ENCODE peak calls at places on chromosomes 5 and 9, in four cellular contexts. V is CD4-positive, alpha-beta T cell; X is body of pancreas; Y is gastrocnemius medialis. I is an unnamed sample.

GRCh38 chr9:126646162-126646561 is 32.4 kb downstream of the LMX1B start:
- DNase-seq in V (no peak), X (no peak), Y (no peak), I (no peak)

GRCh38 chr5:107248065-107248695 is 422.6 kb downstream of the EFNA5 start:
- DNase-seq in V (no peak), X (peak; percentile 77), Y (peak; percentile 64), I (no peak)

GRCh38 chr9:137797206-137798120 is 80.1 kb upstream of the CACNA1B start:
- DNase-seq in V (no peak), X (peak; percentile 80), Y (no peak), I (no peak)

GRCh38 chr5:6713274-6714181 is at the start of gene TENT4A:
- DNase-seq in V (no peak), X (peak; percentile 48), Y (no peak), I (peak; percentile 98)

GRCh38 chr5:1726956-1727355 is 72.7 kb downstream of the MRPL36 start:
- DNase-seq in V (no peak), X (no peak), Y (no peak), I (no peak)

GRCh38 chr9:91395553-91396470 is 27.8 kb downstream of the NFIL3 start:
- DNase-seq in V (no peak), X (no peak), Y (no peak), I (no peak)

GRCh38 chr5:180233729-180234128 is 24.7 kb upstream of the RASGEF1C start:
- DNase-seq in V (no peak), X (no peak), Y (no peak), I (no peak)

GRCh38 chr5:142798099-142798768 is 28.1 kb downstream of the ARHGAP26 start:
- DNase-seq in V (no peak), X (no peak), Y (peak; percentile 34), I (no peak)

GRCh38 chr5:69331528-69332445 is 814 bp downstream of the CCDC125 start:
- DNase-seq in V (no peak), X (peak; percentile 37), Y (no peak), I (no peak)

GRCh38 chr5:144189800-144190429 is 19.2 kb downstream of the KCTD16 start:
- DNase-seq in V (peak; percentile 48), X (no peak), Y (no peak), I (peak; percentile 53)

GRCh38 chr5:174910245-174910737 is 185.9 kb downstream of the MSX2 start:
- DNase-seq in V (peak; percentile 15), X (peak; percentile 72), Y (peak; percentile 32), I (no peak)

GRCh38 chr9:110066929-110067716 is 140.8 kb downstream of the C9orf152 start:
- DNase-seq in V (no peak), X (no peak), Y (no peak), I (no peak)

GRCh38 chr9:23701291-23701690 is 124.7 kb downstream of the ELAVL2 start:
- DNase-seq in V (no peak), X (no peak), Y (no peak), I (no peak)

GRCh38 chr5:172106511-172107356 is 81.3 kb downstream of the STK10 start:
- DNase-seq in V (peak; percentile 67), X (peak; percentile 71), Y (no peak), I (peak; percentile 70)

GRCh38 chr5:125913200-125913599 is 510.0 kb upstream of the GRAMD2B start:
- DNase-seq in V (no peak), X (no peak), Y (no peak), I (no peak)

GRCh38 chr9:121811751-121812150 is 160.3 kb downstream of the DAB2IP start:
- DNase-seq in V (no peak), X (no peak), Y (no peak), I (no peak)

GRCh38 chr5:167916706-167917105 is 374.7 kb upstream of the WWC1 start:
- DNase-seq in V (no peak), X (peak; percentile 6), Y (peak; percentile 16), I (no peak)

GRCh38 chr5:52360985-52361384 is 426.7 kb upstream of the ITGA1 start:
- DNase-seq in V (no peak), X (no peak), Y (no peak), I (no peak)

GRCh38 chr9:35575478-35575877 is 29.6 kb upstream of the TESK1 start:
- DNase-seq in V (no peak), X (no peak), Y (no peak), I (no peak)

GRCh38 chr9:136202449-136203405 is 2.2 kb downstream of the LHX3 start:
- DNase-seq in V (no peak), X (no peak), Y (no peak), I (no peak)

GRCh38 chr5:150647275-150648251 is 7.1 kb downstream of the SYNPO start:
- DNase-seq in V (no peak), X (peak; percentile 51), Y (peak; percentile 94), I (no peak)

GRCh38 chr9:12735669-12736068 is 39.2 kb upstream of the LURAP1L start:
- DNase-seq in V (no peak), X (no peak), Y (no peak), I (no peak)

GRCh38 chr5:122500245-122501086 is 188.4 kb downstream of the SNCAIP start:
- DNase-seq in V (no peak), X (peak; percentile 15), Y (no peak), I (no peak)

GRCh38 chr9:106994463-106994862 is 131.5 kb downstream of the ZNF462 start:
- DNase-seq in V (no peak), X (no peak), Y (no peak), I (no peak)

GRCh38 chr5:9059920-9060691 is 485.8 kb downstream of the SEMA5A start:
- DNase-seq in V (no peak), X (no peak), Y (no peak), I (no peak)

GRCh38 chr9:89536618-89537017 is 38.7 kb upstream of the SEMA4D start:
- DNase-seq in V (no peak), X (no peak), Y (no peak), I (no peak)

GRCh38 chr5:151863566-151863965 is 61.1 kb downstream of the GLRA1 start:
- DNase-seq in V (no peak), X (no peak), Y (no peak), I (no peak)

GRCh38 chr5:77987331-77987730 is 211.2 kb upstream of the TBCA start:
- DNase-seq in V (no peak), X (no peak), Y (no peak), I (no peak)

GRCh38 chr5:134088291-134088690 is 26.2 kb upstream of the TCF7 start:
- DNase-seq in V (no peak), X (no peak), Y (no peak), I (no peak)

GRCh38 chr9:134684375-134684723 is 42.7 kb downstream of the COL5A1 start:
- DNase-seq in V (no peak), X (no peak), Y (no peak), I (no peak)

GRCh38 chr9:114491430-114492003 is 13.8 kb downstream of the WHRN start:
- DNase-seq in V (no peak), X (no peak), Y (no peak), I (no peak)

GRCh38 chr5:56588636-56589485 is 226.5 kb upstream of the MAP3K1 start:
- DNase-seq in V (peak; percentile 63), X (no peak), Y (peak; percentile 66), I (peak; percentile 75)

GRCh38 chr5:151202381-151203139 is 21.3 kb downstream of the CCDC69 start:
- DNase-seq in V (peak; percentile 4), X (no peak), Y (no peak), I (no peak)

GRCh38 chr5:154995679-154996078 is 17.9 kb upstream of the KIF4B start:
- DNase-seq in V (no peak), X (no peak), Y (no peak), I (no peak)

GRCh38 chr5:53008751-53009150 is 19.6 kb downstream of the ITGA2 start:
- DNase-seq in V (no peak), X (no peak), Y (no peak), I (no peak)

GRCh38 chr9:100554935-100555401 is 22.9 kb upstream of the CAVIN4 start:
- DNase-seq in V (no peak), X (no peak), Y (no peak), I (no peak)

GRCh38 chr5:95628933-95629332 is 9.0 kb downstream of the GPR150 start:
- DNase-seq in V (no peak), X (no peak), Y (no peak), I (no peak)

GRCh38 chr5:95630394-95630917 is 10.6 kb downstream of the GPR150 start:
- DNase-seq in V (no peak), X (no peak), Y (no peak), I (no peak)

GRCh38 chr5:95631991-95632675 is 12.2 kb downstream of the GPR150 start:
- DNase-seq in V (peak; percentile 56), X (peak; percentile 65), Y (peak; percentile 20), I (peak; percentile 49)

GRCh38 chr5:95628154-95628810 is 8.4 kb downstream of the GPR150 start:
- DNase-seq in V (no peak), X (no peak), Y (no peak), I (no peak)

GRCh38 chr5:95631265-95631957 is 11.5 kb downstream of the GPR150 start:
- DNase-seq in V (no peak), X (no peak), Y (no peak), I (no peak)
- H3K9me3 ChIP-seq in V (no peaks in the 10 kb centered on the region), X (no peaks in the 10 kb centered on the region), Y (no peaks in the 10 kb centered on the region), I (no peaks in the 10 kb centered on the region)

GRCh38 chr9:96762562-96762961 is 15.3 kb downstream of the ZNF510 start:
- DNase-seq in V (no peak), X (no peak), Y (no peak), I (no peak)

DNA sequence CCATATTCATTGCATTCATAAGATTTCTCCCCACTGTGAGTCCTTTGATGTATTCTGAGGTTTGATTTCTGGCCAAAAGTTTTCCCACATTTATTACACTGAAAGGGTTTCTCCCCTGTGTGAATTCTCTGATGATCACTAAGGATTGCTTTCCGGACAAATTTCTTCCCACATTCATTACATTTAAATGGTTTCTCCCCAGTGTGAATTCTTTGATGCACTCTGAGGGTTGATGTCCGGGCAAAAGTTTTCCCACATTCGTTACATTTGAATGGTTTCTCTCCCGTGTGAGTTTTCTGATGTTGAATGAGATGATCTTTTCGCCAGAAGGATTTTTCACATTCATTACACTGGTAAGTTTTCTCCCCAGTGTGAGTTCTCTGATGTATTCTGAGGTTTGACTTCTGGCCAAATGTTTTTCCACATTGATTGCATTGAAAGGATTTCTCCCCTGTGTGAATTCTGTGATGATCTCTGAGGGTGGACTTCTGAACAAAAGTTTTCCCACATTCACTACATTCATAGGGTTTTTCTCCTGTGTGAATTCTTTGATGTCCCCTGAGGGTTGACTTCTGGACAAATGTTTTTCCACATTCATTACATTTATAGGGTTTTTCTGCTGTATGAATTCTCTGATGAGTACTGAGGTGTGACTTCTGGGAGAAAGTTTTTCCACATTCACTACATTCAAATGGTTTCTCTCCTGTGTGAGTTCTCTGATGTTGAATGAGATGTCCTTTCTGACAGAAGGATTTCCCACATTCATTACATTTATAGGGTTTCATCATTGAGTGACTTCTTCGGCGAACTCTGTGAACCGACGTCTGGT is 18.8 kb downstream of the ZNF510 start:
- DNase-seq in V (no peak), X (no peak), Y (no peak), I (no peak)
- H3K9me3 ChIP-seq in V (peaks cover 98% of the 10 kb centered on the region), X (peaks cover 13% of the 10 kb centered on the region), Y (peaks cover 70% of the 10 kb centered on the region), I (peaks cover 66% of the 10 kb centered on the region)

GRCh38 chr5:159680095-159680494 is 236.2 kb upstream of the ADRA1B start:
- DNase-seq in V (no peak), X (no peak), Y (no peak), I (no peak)
- H3K9me3 ChIP-seq in V (peaks cover 27% of the 10 kb centered on the region), X (no peaks in the 10 kb centered on the region), Y (no peaks in the 10 kb centered on the region), I (peaks cover 4% of the 10 kb centered on the region)

GRCh38 chr5:31638748-31639418 is at the start of gene PDZD2:
- DNase-seq in V (peak; percentile 41), X (peak; percentile 80), Y (peak; percentile 41), I (peak; percentile 69)

GRCh38 chr5:31641059-31641458 is 2.1 kb downstream of the PDZD2 start:
- DNase-seq in V (no peak), X (no peak), Y (no peak), I (no peak)

GRCh38 chr5:31640024-31640423 is 1.1 kb downstream of the PDZD2 start:
- DNase-seq in V (no peak), X (no peak), Y (no peak), I (no peak)

GRCh38 chr5:31639488-31640011 is 619 bp downstream of the PDZD2 start:
- DNase-seq in V (no peak), X (peak; percentile 7), Y (no peak), I (no peak)

GRCh38 chr5:31640573-31640972 is 1.6 kb downstream of the PDZD2 start:
- DNase-seq in V (no peak), X (no peak), Y (no peak), I (no peak)
- H3K9me3 ChIP-seq in V (no peaks in the 10 kb centered on the region), X (no peaks in the 10 kb centered on the region), Y (no peaks in the 10 kb centered on the region), I (no peaks in the 10 kb centered on the region)

I was measured in T-helper 17 cell.